ENCODE peak calls at places on chromosomes 5 and 9, in five cellular contexts. H is COR-L47; Z is hypothalamus; W is activated naive CD8-positive, alpha-beta T cell treated with anti-CD3 and anti-CD28 coated beads, Interleukin-2, amount 50 U/mL, for 24 hours; M is GM04503. I is an unnamed sample.

GRCh38 chr9:107698779-107699564 is 209.4 kb upstream of the KLF4 start:
- DNase-seq in W (no peak), Z (no peak), M (no peak), H (peak), I (no peak)

GRCh38 chr9:5800969-5801738 is 31.8 kb downstream of the ERMP1 start:
- DNase-seq in H (peak), M (no peak), W (no peak), Z (no peak), I (no peak)

GRCh38 chr9:110728058-110728457 is 59.5 kb downstream of the MUSK start:
- DNase-seq in M (no peak), H (no peak), W (no peak), Z (no peak), I (peak)

GRCh38 chr9:21510806-21511205 is 28.7 kb upstream of the IFNE start:
- DNase-seq in Z (no peak), W (no peak), H (no peak), M (no peak), I (no peak)

GRCh38 chr9:109164040-109164439 is 3.0 kb downstream of the FRRS1L start:
- DNase-seq in W (no peak), M (no peak), H (no peak), Z (no peak), I (no peak)

GRCh38 chr9:132160802-132161742 is 786 bp upstream of the NTNG2 start:
- DNase-seq in Z (no peak), W (peak), H (no peak), M (no peak), I (no peak)

GRCh38 chr5:149017669-149018068 is 45.2 kb downstream of the SH3TC2 start:
- DNase-seq in H (no peak), W (no peak), M (no peak), Z (no peak), I (no peak)

GRCh38 chr9:73132034-73132776 is 19.5 kb upstream of the ANXA1 start:
- DNase-seq in Z (no peak), M (peak), H (peak), W (peak), I (peak)

GRCh38 chr5:138025285-138025684 is 7.6 kb downstream of the FAM13B start:
- DNase-seq in W (no peak), Z (no peak), M (no peak), H (no peak), I (no peak)

GRCh38 chr9:84667571-84668203 is 1.8 kb upstream of the NTRK2 start:
- DNase-seq in Z (no peak), W (no peak), M (no peak), H (peak), I (peak)

GRCh38 chr9:94663139-94663538 is 23.8 kb upstream of the FBP1 start:
- DNase-seq in W (no peak), H (no peak), M (no peak), Z (no peak), I (no peak)

GRCh38 chr5:67459233-67459632 is 262.6 kb upstream of the CD180 start:
- DNase-seq in H (no peak), Z (no peak), M (no peak), W (no peak), I (no peak)

GRCh38 chr5:60929024-60929423 is 15.8 kb downstream of the ERCC8 start:
- DNase-seq in W (no peak), M (no peak), Z (no peak), H (no peak), I (no peak)

GRCh38 chr9:121568541-121569265 is 69.1 kb upstream of the GGTA1 start:
- DNase-seq in Z (no peak), H (no peak), M (no peak), W (no peak), I (peak)

GRCh38 chr5:159096555-159097460 is 2.9 kb downstream of the EBF1 start:
- DNase-seq in W (no peak), Z (no peak), H (no peak), M (no peak), I (no peak)

GRCh38 chr5:109866051-109866450 is 176.3 kb downstream of the MAN2A1 start:
- DNase-seq in Z (no peak), H (no peak), W (no peak), M (peak), I (no peak)

GRCh38 chr5:26482817-26483375 is 555.5 kb downstream of the CDH9 start:
- DNase-seq in M (no peak), W (peak), Z (no peak), H (peak), I (peak)

GRCh38 chr5:132764051-132764450 is 13.0 kb downstream of the SEPTIN8 start:
- DNase-seq in H (no peak), W (no peak), Z (no peak), M (no peak), I (no peak)

GRCh38 chr9:93301291-93301811 is 117.4 kb downstream of the WNK2 start:
- DNase-seq in W (no peak), Z (no peak), M (no peak), H (no peak), I (no peak)

GRCh38 chr5:36301858-36302603 is at the start of gene RANBP3L:
- DNase-seq in M (no peak), H (no peak), W (no peak), Z (no peak), I (peak)

GRCh38 chr9:137007060-137007815 is 10.9 kb upstream of the CLIC3 start:
- DNase-seq in M (no peak), H (peak), W (no peak), Z (no peak), I (no peak)

GRCh38 chr5:143186623-143187022 is 216.9 kb downstream of the NR3C1 start:
- DNase-seq in M (no peak), W (no peak), H (no peak), Z (no peak), I (no peak)

GRCh38 chr9:130701059-130702022 is 7.8 kb downstream of the EXOSC2 start:
- DNase-seq in M (no peak), Z (peak), W (peak), H (peak), I (peak)

GRCh38 chr5:37272564-37272963 is 23.4 kb upstream of the CPLANE1 start:
- DNase-seq in M (peak), W (no peak), H (no peak), Z (no peak), I (no peak)

GRCh38 chr5:42991477-42992034 is 48.6 kb downstream of the ANXA2R start:
- DNase-seq in H (no peak), M (no peak), Z (no peak), W (peak), I (no peak)

GRCh38 chr9:134688231-134688630 is 46.6 kb downstream of the COL5A1 start:
- DNase-seq in M (no peak), W (no peak), H (no peak), Z (no peak), I (no peak)

GRCh38 chr9:68704804-68705635 is at the start of gene PIP5K1B:
- DNase-seq in Z (no peak), M (no peak), H (peak), W (peak), I (peak)

GRCh38 chr5:371811-372555 is 50.5 kb downstream of the AHRR start:
- DNase-seq in M (no peak), Z (no peak), H (no peak), W (no peak), I (no peak)

GRCh38 chr5:606061-606460 is 6.1 kb upstream of the CEP72 start:
- DNase-seq in M (no peak), Z (no peak), W (no peak), H (no peak), I (no peak)

I was measured in globus pallidus.